ENCODE peak calls at places on chromosome 5, in seven cellular contexts. One of them, this sample, is unnamed.

GRCh38 chr5:95823738-95824609 is 1.4 kb upstream of the GLRX start:
- DNase-seq in prostate gland: no peak
- DNase-seq in right cardiac atrium: peak; percentile 84
- DNase-seq in A549: peak; percentile 91
- DNase-seq in neuronal stem cell: no peak
- DNase-seq in adipocyte: peak; percentile 94
- DNase-seq in lower lobe of right lung: peak; percentile 75
- DNase-seq in this sample: peak; percentile 62

GRCh38 chr5:143390941-143391340 is 12.5 kb downstream of the NR3C1 start:
- DNase-seq in prostate gland: no peak
- DNase-seq in right cardiac atrium: no peak
- DNase-seq in A549: no peak
- DNase-seq in neuronal stem cell: no peak
- DNase-seq in adipocyte: peak; percentile 61
- DNase-seq in lower lobe of right lung: no peak
- DNase-seq in this sample: no peak

GRCh38 chr5:88724201-88724600 is 158.8 kb downstream of the MEF2C start:
- DNase-seq in prostate gland: no peak
- DNase-seq in right cardiac atrium: no peak
- DNase-seq in A549: peak; percentile 27
- DNase-seq in neuronal stem cell: no peak
- DNase-seq in adipocyte: peak; percentile 18
- DNase-seq in lower lobe of right lung: no peak
- DNase-seq in this sample: no peak

GRCh38 chr5:94945656-94946055 is 327.2 kb downstream of the SLF1 start:
- DNase-seq in prostate gland: no peak
- DNase-seq in right cardiac atrium: peak; percentile 65
- DNase-seq in A549: no peak
- DNase-seq in neuronal stem cell: no peak
- DNase-seq in adipocyte: no peak
- DNase-seq in lower lobe of right lung: peak; percentile 78
- DNase-seq in this sample: no peak

GRCh38 chr5:128036961-128037360 is 46.6 kb upstream of the SLC12A2 start:
- DNase-seq in prostate gland: no peak
- DNase-seq in right cardiac atrium: no peak
- DNase-seq in A549: peak; percentile 91
- DNase-seq in neuronal stem cell: no peak
- DNase-seq in adipocyte: peak; percentile 69
- DNase-seq in lower lobe of right lung: no peak
- DNase-seq in this sample: no peak

GRCh38 chr5:35087971-35088370 is 40.2 kb upstream of the AGXT2 start:
- DNase-seq in prostate gland: no peak
- DNase-seq in right cardiac atrium: no peak
- DNase-seq in A549: no peak
- DNase-seq in neuronal stem cell: no peak
- DNase-seq in adipocyte: peak; percentile 51
- DNase-seq in lower lobe of right lung: no peak
- DNase-seq in this sample: no peak

GRCh38 chr5:39423331-39423751 is 1.4 kb downstream of the DAB2 start:
- DNase-seq in prostate gland: no peak
- DNase-seq in right cardiac atrium: peak; percentile 51
- DNase-seq in A549: peak; percentile 28
- DNase-seq in neuronal stem cell: no peak
- DNase-seq in adipocyte: peak; percentile 53
- DNase-seq in lower lobe of right lung: no peak
- DNase-seq in this sample: no peak

GRCh38 chr5:138824924-138825863 is 49.9 kb downstream of the LRRTM2 start:
- DNase-seq in prostate gland: no peak
- DNase-seq in right cardiac atrium: no peak
- DNase-seq in A549: peak; percentile 11
- DNase-seq in neuronal stem cell: no peak
- DNase-seq in adipocyte: peak; percentile 63
- DNase-seq in lower lobe of right lung: no peak
- DNase-seq in this sample: no peak

GRCh38 chr5:169126376-169127043 is 174.4 kb downstream of the SLIT3 start:
- DNase-seq in prostate gland: no peak
- DNase-seq in right cardiac atrium: no peak
- DNase-seq in A549: no peak
- DNase-seq in neuronal stem cell: no peak
- DNase-seq in adipocyte: no peak
- DNase-seq in lower lobe of right lung: no peak
- DNase-seq in this sample: no peak

GRCh38 chr5:115709585-115709984 is 83.7 kb upstream of the TMED7 start:
- DNase-seq in prostate gland: no peak
- DNase-seq in right cardiac atrium: no peak
- DNase-seq in A549: no peak
- DNase-seq in neuronal stem cell: no peak
- DNase-seq in adipocyte: peak; percentile 7
- DNase-seq in lower lobe of right lung: no peak
- DNase-seq in this sample: no peak

GRCh38 chr5:16964821-16965220 is 28.7 kb upstream of the MYO10 start:
- DNase-seq in prostate gland: no peak
- DNase-seq in right cardiac atrium: no peak
- DNase-seq in A549: no peak
- DNase-seq in neuronal stem cell: no peak
- DNase-seq in adipocyte: no peak
- DNase-seq in lower lobe of right lung: no peak
- DNase-seq in this sample: peak; percentile 2

GRCh38 chr5:65117525-65117924 is 348.8 kb downstream of the CWC27 start:
- DNase-seq in prostate gland: no peak
- DNase-seq in right cardiac atrium: no peak
- DNase-seq in A549: no peak
- DNase-seq in neuronal stem cell: no peak
- DNase-seq in adipocyte: no peak
- DNase-seq in lower lobe of right lung: no peak
- DNase-seq in this sample: no peak

GRCh38 chr5:34712565-34712964 is 56.4 kb downstream of the RAI14 start:
- DNase-seq in prostate gland: no peak
- DNase-seq in right cardiac atrium: no peak
- DNase-seq in A549: no peak
- DNase-seq in neuronal stem cell: no peak
- DNase-seq in adipocyte: no peak
- DNase-seq in lower lobe of right lung: no peak
- DNase-seq in this sample: no peak

GRCh38 chr5:139275536-139276297 is 17.8 kb upstream of the MATR3 start:
- DNase-seq in prostate gland: peak; percentile 15
- DNase-seq in right cardiac atrium: no peak
- DNase-seq in A549: no peak
- DNase-seq in neuronal stem cell: no peak
- DNase-seq in adipocyte: no peak
- DNase-seq in lower lobe of right lung: no peak
- DNase-seq in this sample: no peak

GRCh38 chr5:1002836-1003235 is 5.8 kb upstream of the NKD2 start:
- DNase-seq in prostate gland: no peak
- DNase-seq in right cardiac atrium: no peak
- DNase-seq in A549: no peak
- DNase-seq in neuronal stem cell: no peak
- DNase-seq in adipocyte: no peak
- DNase-seq in lower lobe of right lung: peak; percentile 17
- DNase-seq in this sample: peak; percentile 10

GRCh38 chr5:167244583-167244982 is 1046.9 kb upstream of the WWC1 start:
- DNase-seq in prostate gland: no peak
- DNase-seq in right cardiac atrium: no peak
- DNase-seq in A549: no peak
- DNase-seq in neuronal stem cell: peak; percentile 61
- DNase-seq in adipocyte: peak; percentile 6
- DNase-seq in lower lobe of right lung: no peak
- DNase-seq in this sample: no peak

GRCh38 chr5:775960-776861 is 8.3 kb downstream of the ZDHHC11B start:
- DNase-seq in prostate gland: no peak
- DNase-seq in right cardiac atrium: peak; percentile 64
- DNase-seq in A549: no peak
- DNase-seq in neuronal stem cell: no peak
- DNase-seq in adipocyte: no peak
- DNase-seq in lower lobe of right lung: no peak
- DNase-seq in this sample: no peak

DNA sequence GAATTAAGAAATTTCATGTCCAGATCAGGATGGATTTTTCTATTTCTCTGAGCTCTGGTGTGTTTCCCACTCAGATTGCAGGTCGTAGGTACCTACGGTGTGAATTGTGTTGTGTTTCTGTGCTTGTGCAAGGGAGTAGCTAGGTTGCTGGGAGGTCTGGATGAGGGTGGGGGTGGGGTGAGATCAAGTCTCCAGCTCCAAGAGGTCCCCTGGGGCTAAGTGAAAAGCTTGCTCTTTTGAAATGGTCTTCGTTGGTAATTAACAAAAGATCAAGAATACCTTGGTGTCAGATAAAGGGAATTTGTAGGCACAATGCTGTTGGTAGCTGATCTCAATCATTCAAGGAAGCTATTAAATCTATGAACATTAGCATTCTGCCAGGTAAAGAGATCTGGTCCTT is 988 bp upstream of the PCDHGC4 start:
- DNase-seq in prostate gland: no peak
- DNase-seq in right cardiac atrium: no peak
- DNase-seq in A549: no peak
- DNase-seq in neuronal stem cell: no peak
- DNase-seq in adipocyte: no peak
- DNase-seq in lower lobe of right lung: no peak
- DNase-seq in this sample: no peak
- H3K4me1 ChIP-seq in prostate gland: no peaks in the 10 kb centered on the region
- H3K4me1 ChIP-seq in right cardiac atrium: peaks cover 6% of the 10 kb centered on the region
- H3K4me1 ChIP-seq in A549: no peaks in the 10 kb centered on the region
- H3K4me1 ChIP-seq in neuronal stem cell: peaks cover 19% of the 10 kb centered on the region
- H3K4me1 ChIP-seq in adipocyte: peaks cover 19% of the 10 kb centered on the region
- H3K4me1 ChIP-seq in lower lobe of right lung: peaks cover 25% of the 10 kb centered on the region
- H3K4me1 ChIP-seq in this sample: no peaks in the 10 kb centered on the region

GRCh38 chr5:176663566-176663965 is 16.3 kb downstream of the TSPAN17 start:
- DNase-seq in prostate gland: no peak
- DNase-seq in right cardiac atrium: no peak
- DNase-seq in A549: no peak
- DNase-seq in neuronal stem cell: no peak
- DNase-seq in adipocyte: no peak
- DNase-seq in lower lobe of right lung: no peak
- DNase-seq in this sample: no peak

GRCh38 chr5:176664886-176665285 is 17.6 kb downstream of the TSPAN17 start:
- DNase-seq in prostate gland: no peak
- DNase-seq in right cardiac atrium: peak; percentile 37
- DNase-seq in A549: no peak
- DNase-seq in neuronal stem cell: no peak
- DNase-seq in adipocyte: no peak
- DNase-seq in lower lobe of right lung: no peak
- DNase-seq in this sample: no peak

GRCh38 chr5:176662371-176663333 is 15.4 kb downstream of the TSPAN17 start:
- DNase-seq in prostate gland: no peak
- DNase-seq in right cardiac atrium: peak; percentile 44
- DNase-seq in A549: no peak
- DNase-seq in neuronal stem cell: no peak
- DNase-seq in adipocyte: no peak
- DNase-seq in lower lobe of right lung: no peak
- DNase-seq in this sample: no peak

GRCh38 chr5:176665517-176665916 is 18.2 kb downstream of the TSPAN17 start:
- DNase-seq in prostate gland: no peak
- DNase-seq in right cardiac atrium: peak; percentile 11
- DNase-seq in A549: no peak
- DNase-seq in neuronal stem cell: no peak
- DNase-seq in adipocyte: no peak
- DNase-seq in lower lobe of right lung: no peak
- DNase-seq in this sample: no peak

DNA sequence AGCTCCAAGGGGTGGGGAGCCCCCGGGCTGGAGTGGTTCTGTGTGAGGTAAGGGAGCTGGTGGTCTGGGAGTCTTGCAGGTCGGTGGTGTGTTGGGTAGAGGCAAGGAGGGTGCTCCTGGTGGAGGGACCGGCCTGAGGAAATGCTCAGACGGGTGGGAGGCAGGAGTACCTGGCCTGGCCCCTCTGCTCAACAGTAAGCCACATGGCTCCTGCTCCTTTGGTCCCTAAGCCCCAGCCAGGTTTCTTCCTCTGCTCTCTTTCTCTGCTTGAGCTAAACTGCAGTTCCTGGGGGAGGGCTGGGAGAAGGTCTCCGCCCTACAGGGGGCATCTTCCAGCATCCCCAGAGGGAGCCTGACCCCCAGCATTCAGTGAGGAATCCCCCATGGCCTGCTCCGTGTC is 17.2 kb downstream of the TSPAN17 start:
- DNase-seq in prostate gland: no peak
- DNase-seq in right cardiac atrium: peak; percentile 18
- DNase-seq in A549: no peak
- DNase-seq in neuronal stem cell: no peak
- DNase-seq in adipocyte: no peak
- DNase-seq in lower lobe of right lung: no peak
- DNase-seq in this sample: no peak
- H3K9me3 ChIP-seq in prostate gland: no peaks in the 10 kb centered on the region
- H3K9me3 ChIP-seq in right cardiac atrium: no peaks in the 10 kb centered on the region
- H3K9me3 ChIP-seq in A549: no peaks in the 10 kb centered on the region
- H3K9me3 ChIP-seq in neuronal stem cell: no peaks in the 10 kb centered on the region
- H3K9me3 ChIP-seq in adipocyte: peaks cover 3% of the 10 kb centered on the region
- H3K9me3 ChIP-seq in lower lobe of right lung: no peaks in the 10 kb centered on the region
- H3K9me3 ChIP-seq in this sample: no peaks in the 10 kb centered on the region

DNA sequence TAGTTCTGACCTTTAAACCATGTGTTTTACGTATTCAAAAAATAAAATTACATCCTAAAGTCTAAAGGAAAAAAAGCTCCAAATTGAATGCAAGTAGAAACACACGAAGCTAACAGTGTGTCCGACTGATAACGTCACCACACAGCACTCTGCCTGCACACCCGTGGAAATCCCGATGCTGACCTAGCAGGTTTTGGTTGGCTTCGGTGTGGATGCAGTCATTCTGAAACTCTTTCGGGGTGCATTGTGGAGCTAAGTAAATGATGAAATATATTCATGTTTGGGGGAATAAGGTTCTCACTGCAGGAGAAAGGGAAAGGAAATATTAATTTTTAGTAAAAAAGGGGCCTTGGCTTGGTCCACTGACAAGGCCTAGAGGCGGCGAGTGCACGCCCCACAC is 2.0 kb downstream of the RASGEF1C start:
- DNase-seq in prostate gland: no peak
- DNase-seq in right cardiac atrium: no peak
- DNase-seq in A549: no peak
- DNase-seq in neuronal stem cell: no peak
- DNase-seq in adipocyte: no peak
- DNase-seq in lower lobe of right lung: no peak
- DNase-seq in this sample: no peak
- H3K4me1 ChIP-seq in prostate gland: no peaks in the 10 kb centered on the region
- H3K4me1 ChIP-seq in right cardiac atrium: no peaks in the 10 kb centered on the region
- H3K4me1 ChIP-seq in A549: peaks cover 3% of the 10 kb centered on the region
- H3K4me1 ChIP-seq in neuronal stem cell: peaks cover 8% of the 10 kb centered on the region
- H3K4me1 ChIP-seq in adipocyte: no peaks in the 10 kb centered on the region
- H3K4me1 ChIP-seq in lower lobe of right lung: peaks cover 8% of the 10 kb centered on the region
- H3K4me1 ChIP-seq in this sample: no peaks in the 10 kb centered on the region

GRCh38 chr5:3625626-3626025 is 30.0 kb downstream of the IRX1 start:
- DNase-seq in prostate gland: no peak
- DNase-seq in right cardiac atrium: no peak
- DNase-seq in A549: no peak
- DNase-seq in neuronal stem cell: no peak
- DNase-seq in adipocyte: no peak
- DNase-seq in lower lobe of right lung: no peak
- DNase-seq in this sample: no peak

GRCh38 chr5:3619584-3619983 is 24.0 kb downstream of the IRX1 start:
- DNase-seq in prostate gland: no peak
- DNase-seq in right cardiac atrium: no peak
- DNase-seq in A549: no peak
- DNase-seq in neuronal stem cell: no peak
- DNase-seq in adipocyte: no peak
- DNase-seq in lower lobe of right lung: no peak
- DNase-seq in this sample: no peak

DNA sequence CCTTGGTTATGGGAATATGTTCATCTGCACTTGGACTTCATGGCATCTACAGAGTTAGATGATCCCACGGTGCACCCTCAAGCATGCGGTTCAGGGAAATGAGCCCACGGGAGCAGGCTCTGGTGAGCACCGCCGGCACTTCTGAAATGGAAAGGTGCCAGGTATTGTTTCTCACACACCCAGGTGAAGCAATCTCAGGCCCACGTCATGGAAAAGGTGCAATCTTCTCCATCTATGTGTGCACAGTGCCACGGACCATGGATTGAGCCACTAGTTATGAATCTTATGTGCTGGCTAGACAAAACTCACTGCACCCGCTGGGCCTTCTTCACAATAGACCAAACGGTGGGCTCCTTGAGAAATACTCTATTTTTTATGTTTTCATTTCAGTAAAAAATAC is 27.3 kb downstream of the IRX1 start:
- DNase-seq in prostate gland: no peak
- DNase-seq in right cardiac atrium: no peak
- DNase-seq in A549: no peak
- DNase-seq in neuronal stem cell: no peak
- DNase-seq in adipocyte: no peak
- DNase-seq in lower lobe of right lung: no peak
- DNase-seq in this sample: no peak
- H3K9me3 ChIP-seq in prostate gland: no peaks in the 10 kb centered on the region
- H3K9me3 ChIP-seq in right cardiac atrium: no peaks in the 10 kb centered on the region
- H3K9me3 ChIP-seq in A549: no peaks in the 10 kb centered on the region
- H3K9me3 ChIP-seq in neuronal stem cell: peaks cover 1% of the 10 kb centered on the region
- H3K9me3 ChIP-seq in adipocyte: no peaks in the 10 kb centered on the region
- H3K9me3 ChIP-seq in lower lobe of right lung: no peaks in the 10 kb centered on the region
- H3K9me3 ChIP-seq in this sample: no peaks in the 10 kb centered on the region